ENCODE peak calls at places on chromosomes 3 and 15, in eight cellular contexts. L, R, T, W, D, X, I and K are unnamed samples.

GRCh38 chr3:142912440-142913172 is 23.7 kb upstream of the PCOLCE2 start:
- DNase-seq in L (no peak), R (no peak), T (peak; percentile 12), W (peak; percentile 18), D (no peak), X (no peak), I (no peak), K (no peak)

GRCh38 chr15:82970078-82970686 is 15.8 kb upstream of the RAMAC start:
- DNase-seq in L (no peak), R (no peak), T (no peak), W (no peak), D (no peak), X (no peak), I (no peak), K (no peak)

GRCh38 chr3:52240886-52241244 is 1.9 kb upstream of the TWF2 start:
- DNase-seq in L (no peak), R (peak; percentile 8), T (no peak), W (no peak), D (no peak), X (no peak), I (no peak), K (no peak)

GRCh38 chr15:30859091-30859874 is 44.4 kb upstream of the FAN1 start:
- DNase-seq in L (no peak), R (no peak), T (peak; percentile 4), W (peak; percentile 43), D (no peak), X (peak; percentile 41), I (no peak), K (no peak)

GRCh38 chr3:6228958-6229683 is 631.8 kb upstream of the GRM7 start:
- DNase-seq in L (no peak), R (no peak), T (no peak), W (no peak), D (no peak), X (no peak), I (no peak), K (no peak)

GRCh38 chr3:30779686-30780287 is 114.7 kb downstream of the GADL1 start:
- DNase-seq in L (peak; percentile 19), R (no peak), T (no peak), W (peak; percentile 47), D (no peak), X (peak; percentile 31), I (no peak), K (no peak)

GRCh38 chr3:21390136-21390535 is 360.9 kb downstream of the ZNF385D start:
- DNase-seq in L (no peak), R (no peak), T (peak; percentile 98), W (no peak), D (no peak), X (no peak), I (no peak), K (no peak)

GRCh38 chr3:78506581-78507195 is 1261.1 kb downstream of the ROBO1 start:
- DNase-seq in L (no peak), R (no peak), T (peak; percentile 82), W (peak; percentile 22), D (no peak), X (no peak), I (no peak), K (peak; percentile 58)

GRCh38 chr3:29164825-29165224 is 116.0 kb upstream of the RBMS3 start:
- DNase-seq in L (no peak), R (no peak), T (no peak), W (peak; percentile 17), D (no peak), X (no peak), I (no peak), K (no peak)

GRCh38 chr3:118997190-118997589 is 37.5 kb downstream of the IGSF11 start:
- DNase-seq in L (no peak), R (no peak), T (no peak), W (no peak), D (no peak), X (no peak), I (no peak), K (no peak)

GRCh38 chr3:10780243-10780642 is 35.8 kb upstream of the SLC6A11 start:
- DNase-seq in L (no peak), R (no peak), T (no peak), W (no peak), D (no peak), X (no peak), I (no peak), K (no peak)

GRCh38 chr3:184741259-184741556 is 29.3 kb upstream of the MAGEF1 start:
- DNase-seq in L (no peak), R (no peak), T (no peak), W (no peak), D (peak; percentile 43), X (no peak), I (no peak), K (peak; percentile 50)

GRCh38 chr3:124780767-124781485 is 50.7 kb downstream of the UMPS start:
- DNase-seq in L (no peak), R (peak; percentile 50), T (peak; percentile 78), W (peak; percentile 65), D (peak; percentile 41), X (no peak), I (no peak), K (no peak)

GRCh38 chr3:84136425-84136824 is 822.4 kb upstream of the CADM2 start:
- DNase-seq in L (no peak), R (no peak), T (no peak), W (peak; percentile 0), D (no peak), X (no peak), I (no peak), K (no peak)

GRCh38 chr3:76656531-76657070 is 383.3 kb upstream of the ROBO2 start:
- DNase-seq in L (no peak), R (no peak), T (no peak), W (no peak), D (no peak), X (no peak), I (no peak), K (no peak)

GRCh38 chr15:40438712-40439111 is 2.0 kb upstream of the BAHD1 start:
- DNase-seq in L (no peak), R (peak; percentile 36), T (no peak), W (no peak), D (no peak), X (no peak), I (no peak), K (no peak)

DNA sequence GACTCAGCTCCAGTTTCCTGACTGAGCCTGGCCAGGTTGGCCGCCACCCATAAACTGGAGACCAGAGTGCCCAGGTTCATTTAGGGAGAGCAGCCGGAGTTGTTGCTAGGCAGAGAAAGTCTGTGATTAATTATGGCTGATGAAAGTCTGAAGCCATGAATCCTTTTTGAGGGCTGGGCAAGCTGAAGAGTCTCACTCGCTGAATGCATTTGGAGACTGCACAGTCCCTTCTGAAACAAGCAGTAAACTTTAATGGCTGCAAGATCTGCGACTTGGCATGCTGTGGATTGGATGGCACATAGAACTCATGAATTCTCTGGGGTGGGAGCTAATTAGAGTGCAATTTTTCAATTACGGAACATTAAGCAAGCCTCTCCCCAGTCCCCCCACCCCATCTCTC is 282.1 kb downstream of the RPLP1 start:
- DNase-seq in L (no peak), R (no peak), T (no peak), W (no peak), D (no peak), X (no peak), I (no peak), K (no peak)
- H3K4me3 ChIP-seq in L (no peak overlapping the region), R (no peak overlapping the region), T (no peak overlapping the region), W (no peak overlapping the region), D (no peak overlapping the region), X (no peak overlapping the region), I (no peak overlapping the region), K (no peak overlapping the region)

GRCh38 chr3:128423525-128424147 is 43.1 kb downstream of the DNAJB8 start:
- DNase-seq in L (no peak), R (no peak), T (no peak), W (no peak), D (no peak), X (no peak), I (no peak), K (no peak)

GRCh38 chr3:128421439-128421836 is 45.3 kb downstream of the DNAJB8 start:
- DNase-seq in L (no peak), R (no peak), T (no peak), W (no peak), D (no peak), X (no peak), I (no peak), K (no peak)

GRCh38 chr3:128420720-128421438 is 45.8 kb downstream of the DNAJB8 start:
- DNase-seq in L (no peak), R (no peak), T (no peak), W (no peak), D (no peak), X (no peak), I (no peak), K (no peak)

GRCh38 chr3:128422762-128423524 is 43.7 kb downstream of the DNAJB8 start:
- DNase-seq in L (no peak), R (no peak), T (no peak), W (no peak), D (no peak), X (no peak), I (no peak), K (peak; percentile 85)

DNA sequence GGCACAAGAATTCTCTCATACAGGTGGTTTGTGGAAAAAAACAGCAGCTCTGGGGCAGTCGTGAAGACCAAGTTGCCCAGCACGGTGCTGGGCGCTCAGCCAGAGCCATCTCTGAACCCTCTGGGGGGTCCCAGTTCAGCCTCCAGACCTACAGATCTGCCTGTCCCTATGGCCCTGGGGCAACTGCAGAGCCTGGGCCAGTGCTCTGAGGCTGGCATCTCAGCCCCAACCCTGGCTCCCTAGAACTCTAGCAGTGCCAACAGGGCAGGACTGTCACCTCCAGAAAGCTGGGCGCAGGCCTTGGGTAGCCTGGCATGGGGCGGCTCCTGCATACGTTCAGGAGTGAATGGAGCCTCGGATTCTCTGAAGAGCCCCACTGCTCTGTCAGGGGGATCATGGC is 44.7 kb downstream of the DNAJB8 start:
- DNase-seq in L (no peak), R (no peak), T (no peak), W (no peak), D (no peak), X (no peak), I (no peak), K (no peak)
- H3K4me1 ChIP-seq in L (no peaks in the 10 kb centered on the region), R (no peaks in the 10 kb centered on the region), T (peaks cover 6% of the 10 kb centered on the region), W (peaks cover 2% of the 10 kb centered on the region), D (peaks cover 8% of the 10 kb centered on the region), X (peaks cover 14% of the 10 kb centered on the region), I (peaks cover 4% of the 10 kb centered on the region), K (peaks cover 61% of the 10 kb centered on the region)

DNA sequence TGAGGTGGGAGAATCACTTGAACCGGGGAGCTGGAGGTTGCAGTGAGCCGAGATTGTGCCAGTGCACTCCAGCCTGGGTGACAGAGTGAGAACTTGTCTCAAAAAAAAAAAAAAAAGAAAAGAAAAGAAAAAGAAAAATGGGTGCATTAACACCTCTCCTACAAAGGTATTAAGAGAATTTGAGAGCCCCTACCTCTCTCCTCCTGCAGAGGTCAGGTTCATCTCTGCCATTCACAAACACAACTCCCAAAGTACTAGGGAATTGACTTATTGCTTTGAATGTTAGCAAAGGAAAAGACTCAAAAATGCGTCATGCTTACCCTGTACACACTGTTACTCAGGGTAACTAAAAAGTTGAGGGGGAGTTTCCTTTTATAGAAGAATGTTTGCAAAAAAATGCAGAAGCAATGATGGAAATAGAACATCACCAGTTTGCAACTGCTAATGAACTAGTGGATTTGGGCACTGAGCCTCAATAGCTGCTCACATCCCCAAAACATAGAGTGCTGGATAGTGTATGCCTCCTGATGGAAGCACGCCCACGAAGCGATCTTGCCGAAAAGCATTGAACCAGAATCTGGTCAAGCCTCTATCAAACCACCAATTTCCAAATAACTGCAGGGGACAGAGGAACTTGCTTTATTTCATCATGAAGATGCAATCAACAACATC is 15.5 kb upstream of the LYZL4 start:
- DNase-seq in L (no peak), R (no peak), T (no peak), W (no peak), D (no peak), X (no peak), I (no peak), K (no peak)
- H3K27ac ChIP-seq in L (no peak overlapping the region), R (no peak overlapping the region), T (no peak overlapping the region), W (no peak overlapping the region), D (no peak overlapping the region), X (no peak overlapping the region), I (no peak overlapping the region), K (no peak overlapping the region)

GRCh38 chr3:139677341-139678155 is at the start of gene NMNAT3:
- DNase-seq in L (peak; percentile 96), R (peak; percentile 86), T (peak; percentile 25), W (peak; percentile 59), D (peak; percentile 93), X (peak; percentile 47), I (peak; percentile 80), K (peak; percentile 66)
- H3K4me3 ChIP-seq in L (peak within 1 kb of the TSS; percentile 44), R (peak within 1 kb of the TSS; percentile 84), T (peak within 1 kb of the TSS; percentile 57), W (peak within 1 kb of the TSS; percentile 48), D (peak within 1 kb of the TSS; percentile 64), X (peak within 1 kb of the TSS; percentile 65), I (peak within 1 kb of the TSS; percentile 100), K (peak within 1 kb of the TSS; percentile 89)